ENCODE peak calls at places on chromosomes 7 and 10, in five cellular contexts. Z, F, W, C and M are unnamed samples.

GRCh38 chr10:130809761-130810515 is 501.6 kb downstream of the TCERG1L start:
- DNase-seq in Z (no peak), C (no peak), W (no peak), F (no peak), M (no peak)

GRCh38 chr10:103069453-103070331 is 123.4 kb downstream of the NT5C2 start:
- DNase-seq in W (peak; percentile 67), F (peak; percentile 70), C (peak; percentile 61), Z (peak; percentile 30), M (peak; percentile 55)

GRCh38 chr10:123904834-123905409 is 13.3 kb upstream of the CPXM2 start:
- DNase-seq in F (no peak), W (no peak), C (no peak), Z (no peak), M (no peak)

GRCh38 chr10:131942455-131942854 is 39.3 kb downstream of the BNIP3 start:
- DNase-seq in C (no peak), Z (no peak), W (no peak), F (no peak), M (no peak)

GRCh38 chr7:2040201-2040892 is 192.4 kb downstream of the MAD1L1 start:
- DNase-seq in Z (no peak), C (no peak), F (peak; percentile 18), W (no peak), M (no peak)

GRCh38 chr10:58666024-58666423 is 153.4 kb downstream of the BICC1 start:
- DNase-seq in F (no peak), W (no peak), Z (no peak), C (peak; percentile 46), M (no peak)

GRCh38 chr7:111229951-111230350 is 139.0 kb downstream of the LRRN3 start:
- DNase-seq in Z (no peak), W (no peak), C (peak; percentile 11), F (no peak), M (no peak)

GRCh38 chr10:129971381-129972144 is 7.5 kb upstream of the EBF3 start:
- DNase-seq in F (peak; percentile 86), Z (peak; percentile 21), C (no peak), W (peak; percentile 65), M (no peak)

GRCh38 chr7:133699390-133699789 is 427.8 kb upstream of the LRGUK start:
- DNase-seq in W (no peak), C (no peak), Z (peak; percentile 73), F (no peak), M (no peak)

GRCh38 chr7:25541064-25541463 is 312.8 kb upstream of the NPVF start:
- DNase-seq in C (no peak), Z (no peak), F (peak; percentile 17), W (no peak), M (no peak)

GRCh38 chr7:150818971-150819370 is 18.4 kb downstream of the TMEM176A start:
- DNase-seq in W (no peak), F (no peak), Z (no peak), C (no peak), M (no peak)

GRCh38 chr7:151440799-151441443 is 980 bp upstream of the CRYGN start:
- DNase-seq in C (no peak), W (peak; percentile 18), F (no peak), Z (no peak), M (no peak)

GRCh38 chr10:101693701-101694055 is 1.3 kb downstream of the FBXW4 start:
- DNase-seq in W (peak; percentile 56), C (peak; percentile 61), Z (peak; percentile 79), F (no peak), M (no peak)

GRCh38 chr10:22335204-22335956 is 9.9 kb upstream of the SPAG6 start:
- DNase-seq in Z (no peak), W (peak; percentile 70), C (peak; percentile 48), F (peak; percentile 75), M (peak; percentile 62)
- H3K4me3 ChIP-seq in Z (no peak overlapping the region), W (peak overlapping the region; percentile 50), C (peak overlapping the region; percentile 38), F (peak overlapping the region; percentile 59), M (peak overlapping the region; percentile 57)

GRCh38 chr7:125924037-125924436 is 994.4 kb upstream of the POT1 start:
- DNase-seq in C (no peak), F (no peak), Z (no peak), W (no peak), M (no peak)
- H3K4me3 ChIP-seq in C (no peak overlapping the region), F (no peak overlapping the region), Z (no peak overlapping the region), W (no peak overlapping the region), M (no peak overlapping the region)

GRCh38 chr7:100099452-100099851 is 1.7 kb downstream of the MCM7 start:
- DNase-seq in W (no peak), C (no peak), F (no peak), Z (no peak), M (no peak)
- H3K4me3 ChIP-seq in W (peak overlapping the region; percentile 87), C (peak overlapping the region; percentile 66), F (no peak overlapping the region), Z (peak overlapping the region; percentile 93), M (peak overlapping the region; percentile 95)

DNA sequence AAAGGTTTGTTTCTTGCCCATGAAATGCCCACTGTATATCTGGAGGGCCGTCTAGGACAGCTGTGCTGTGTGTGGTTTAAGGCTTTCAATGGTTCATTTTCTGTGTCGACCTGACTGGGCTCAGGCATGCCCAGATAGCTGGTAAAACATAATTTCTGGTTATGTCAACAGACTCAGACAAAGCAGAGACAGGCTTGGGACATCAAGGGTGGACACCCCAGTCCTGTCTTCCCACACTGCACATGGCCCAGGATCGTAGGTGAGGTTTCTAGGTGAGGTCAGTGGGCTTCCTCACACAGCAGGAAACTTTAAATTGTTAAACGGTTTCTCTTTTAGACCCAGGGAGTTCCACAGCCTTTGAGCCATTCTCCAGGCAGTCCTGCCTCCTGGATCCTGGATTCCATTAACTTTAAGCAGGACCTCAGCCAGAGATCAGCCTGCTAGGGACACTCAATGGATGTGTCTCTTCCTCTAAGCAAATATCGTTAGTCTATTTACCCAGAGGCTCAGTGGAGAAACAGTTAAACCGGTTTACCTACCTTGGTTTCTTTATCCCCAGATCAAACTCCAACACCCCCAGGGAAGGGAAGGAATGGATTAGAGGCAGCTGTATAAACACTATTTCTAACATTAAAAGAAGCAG is 66.4 kb downstream of the ST8SIA6 start:
- DNase-seq in Z (peak; percentile 42), F (no peak), C (peak; percentile 31), W (no peak), M (no peak)
- H3K4me3 ChIP-seq in Z (peak overlapping the region; percentile 22), F (no peak overlapping the region), C (no peak overlapping the region), W (no peak overlapping the region), M (no peak overlapping the region)

GRCh38 chr10:114575417-114576131 is 82.5 kb downstream of the ABLIM1 start:
- DNase-seq in C (no peak), W (no peak), F (no peak), Z (no peak), M (no peak)
- H3K4me3 ChIP-seq in C (no peak overlapping the region), W (no peak overlapping the region), F (no peak overlapping the region), Z (no peak overlapping the region), M (no peak overlapping the region)

DNA sequence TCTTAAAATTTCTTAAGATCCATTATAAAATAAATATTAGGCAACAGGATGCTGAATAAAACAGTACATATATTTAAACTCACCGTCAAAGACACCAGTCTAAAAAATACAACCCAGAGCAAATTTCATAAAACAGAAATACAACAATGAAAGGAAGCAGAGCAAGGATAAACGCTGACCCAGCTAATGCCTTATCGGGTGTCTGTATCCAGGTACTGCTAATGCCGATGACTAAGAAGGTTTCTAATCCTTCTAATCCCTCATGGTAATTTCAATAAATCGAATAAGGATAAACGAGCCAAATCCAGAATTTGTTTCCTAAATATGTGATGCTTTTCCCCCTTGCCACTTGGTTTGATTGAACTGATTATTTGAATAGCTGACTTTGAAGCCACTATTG is 1.7 kb downstream of the HYCC1 start:
- DNase-seq in C (no peak), F (no peak), Z (no peak), W (no peak), M (no peak)
- H3K4me3 ChIP-seq in C (peak overlapping the region; percentile 90), F (peak overlapping the region; percentile 72), Z (peak overlapping the region; percentile 75), W (peak overlapping the region; percentile 80), M (no peak overlapping the region)

GRCh38 chr7:11237742-11238141 is 264.1 kb downstream of the PHF14 start:
- DNase-seq in W (no peak), F (no peak), Z (no peak), C (no peak), M (no peak)
- H3K4me3 ChIP-seq in W (no peak overlapping the region), F (peak overlapping the region; percentile 27), Z (no peak overlapping the region), C (no peak overlapping the region), M (no peak overlapping the region)